ENCODE peak calls at places on chromosomes 1 and 21, in eight cellular contexts. One of them, this sample, is unnamed.

GRCh38 chr21:43748622-43749021 is 27.5 kb downstream of the CSTB start:
- DNase-seq in glutamatergic neuron: no peak
- DNase-seq in colonic mucosa: no peak
- DNase-seq in heart left ventricle: no peak
- DNase-seq in thoracic aorta: no peak
- DNase-seq in cardiac fibroblast: no peak
- DNase-seq in dermis blood vessel endothelial cell: no peak
- DNase-seq in activated T-helper 9 cell treated with anti-CD3 and anti-CD28 coated beads, Interleukin-2, amount 50 U/mL, for 16 hours: no peak
- DNase-seq in this sample: no peak

GRCh38 chr1:226653311-226653921 is 85.7 kb downstream of the ITPKB start:
- DNase-seq in cardiac fibroblast: no peak
- DNase-seq in thoracic aorta: no peak
- DNase-seq in dermis blood vessel endothelial cell: no peak
- DNase-seq in heart left ventricle: no peak
- DNase-seq in colonic mucosa: no peak
- DNase-seq in activated T-helper 9 cell treated with anti-CD3 and anti-CD28 coated beads, Interleukin-2, amount 50 U/mL, for 16 hours: peak
- DNase-seq in glutamatergic neuron: no peak
- DNase-seq in this sample: no peak

GRCh38 chr21:36700295-36700960 is 1.5 kb downstream of the SIM2 start:
- DNase-seq in cardiac fibroblast: no peak
- DNase-seq in dermis blood vessel endothelial cell: no peak
- DNase-seq in activated T-helper 9 cell treated with anti-CD3 and anti-CD28 coated beads, Interleukin-2, amount 50 U/mL, for 16 hours: no peak
- DNase-seq in heart left ventricle: no peak
- DNase-seq in colonic mucosa: no peak
- DNase-seq in glutamatergic neuron: peak
- DNase-seq in thoracic aorta: no peak
- DNase-seq in this sample: no peak

GRCh38 chr1:2170211-2170610 is 24.4 kb downstream of the FAAP20 start:
- DNase-seq in activated T-helper 9 cell treated with anti-CD3 and anti-CD28 coated beads, Interleukin-2, amount 50 U/mL, for 16 hours: no peak
- DNase-seq in colonic mucosa: no peak
- DNase-seq in dermis blood vessel endothelial cell: no peak
- DNase-seq in glutamatergic neuron: no peak
- DNase-seq in cardiac fibroblast: no peak
- DNase-seq in thoracic aorta: no peak
- DNase-seq in heart left ventricle: no peak
- DNase-seq in this sample: no peak

GRCh38 chr1:186189156-186189555 is 185.9 kb downstream of the TPR start:
- DNase-seq in cardiac fibroblast: no peak
- DNase-seq in dermis blood vessel endothelial cell: no peak
- DNase-seq in heart left ventricle: no peak
- DNase-seq in glutamatergic neuron: no peak
- DNase-seq in colonic mucosa: no peak
- DNase-seq in activated T-helper 9 cell treated with anti-CD3 and anti-CD28 coated beads, Interleukin-2, amount 50 U/mL, for 16 hours: no peak
- DNase-seq in thoracic aorta: no peak
- DNase-seq in this sample: no peak

GRCh38 chr1:41811978-41812852 is 106.5 kb downstream of the HIVEP3 start:
- DNase-seq in colonic mucosa: peak
- DNase-seq in thoracic aorta: no peak
- DNase-seq in cardiac fibroblast: peak
- DNase-seq in activated T-helper 9 cell treated with anti-CD3 and anti-CD28 coated beads, Interleukin-2, amount 50 U/mL, for 16 hours: peak
- DNase-seq in heart left ventricle: peak
- DNase-seq in dermis blood vessel endothelial cell: peak
- DNase-seq in glutamatergic neuron: peak
- DNase-seq in this sample: peak

GRCh38 chr1:19435851-19436465 is 49.4 kb downstream of the CAPZB start:
- DNase-seq in cardiac fibroblast: peak
- DNase-seq in heart left ventricle: no peak
- DNase-seq in dermis blood vessel endothelial cell: peak
- DNase-seq in glutamatergic neuron: no peak
- DNase-seq in thoracic aorta: no peak
- DNase-seq in colonic mucosa: no peak
- DNase-seq in activated T-helper 9 cell treated with anti-CD3 and anti-CD28 coated beads, Interleukin-2, amount 50 U/mL, for 16 hours: no peak
- DNase-seq in this sample: no peak

GRCh38 chr1:181394766-181395165 is 88.6 kb upstream of the CACNA1E start:
- DNase-seq in dermis blood vessel endothelial cell: no peak
- DNase-seq in glutamatergic neuron: no peak
- DNase-seq in activated T-helper 9 cell treated with anti-CD3 and anti-CD28 coated beads, Interleukin-2, amount 50 U/mL, for 16 hours: no peak
- DNase-seq in cardiac fibroblast: no peak
- DNase-seq in colonic mucosa: no peak
- DNase-seq in thoracic aorta: no peak
- DNase-seq in heart left ventricle: no peak
- DNase-seq in this sample: no peak

GRCh38 chr21:42349420-42350075 is 1.2 kb downstream of the TFF2 start:
- DNase-seq in glutamatergic neuron: no peak
- DNase-seq in dermis blood vessel endothelial cell: no peak
- DNase-seq in thoracic aorta: no peak
- DNase-seq in cardiac fibroblast: no peak
- DNase-seq in activated T-helper 9 cell treated with anti-CD3 and anti-CD28 coated beads, Interleukin-2, amount 50 U/mL, for 16 hours: no peak
- DNase-seq in colonic mucosa: no peak
- DNase-seq in heart left ventricle: no peak
- DNase-seq in this sample: no peak

GRCh38 chr1:158002630-158003408 is 9.4 kb downstream of the KIRREL1 start:
- DNase-seq in activated T-helper 9 cell treated with anti-CD3 and anti-CD28 coated beads, Interleukin-2, amount 50 U/mL, for 16 hours: no peak
- DNase-seq in thoracic aorta: no peak
- DNase-seq in heart left ventricle: no peak
- DNase-seq in cardiac fibroblast: peak
- DNase-seq in glutamatergic neuron: no peak
- DNase-seq in dermis blood vessel endothelial cell: no peak
- DNase-seq in colonic mucosa: no peak
- DNase-seq in this sample: no peak